ENCODE peak calls at places on chromosome 4, in six cellular contexts. K is HT1080, H is KBM-7, S is GM12865, D is anterior cingulate cortex, G is hepatic stellate cell. Q is an unnamed sample.

GRCh38 chr4:106287353-106287969 is 28.5 kb downstream of the TBCK start:
- DNase-seq in G (peak), D (no peak), H (peak), S (no peak), K (peak), Q (no peak)

GRCh38 chr4:24655971-24656370 is 71.6 kb upstream of the DHX15 start:
- DNase-seq in S (no peak), H (peak), K (no peak), G (no peak), D (no peak), Q (no peak)

GRCh38 chr4:3297066-3297859 is 4.4 kb downstream of the RGS12 start:
- DNase-seq in H (no peak), K (no peak), D (no peak), G (no peak), S (no peak), Q (no peak)

GRCh38 chr4:154527308-154527707 is 22.9 kb downstream of the PLRG1 start:
- DNase-seq in H (no peak), G (no peak), S (no peak), K (no peak), D (no peak), Q (no peak)

GRCh38 chr4:118351851-118352827 is 664 bp downstream of the PRSS12 start:
- DNase-seq in D (no peak), H (peak), K (no peak), S (peak), G (peak), Q (no peak)

GRCh38 chr4:70901984-70902576 is at the start of gene MOB1B:
- DNase-seq in K (peak), G (peak), D (peak), H (peak), S (peak), Q (peak)

GRCh38 chr4:153160856-153161598 is 43.2 kb upstream of the TRIM2 start:
- DNase-seq in S (no peak), D (no peak), K (no peak), H (no peak), G (no peak), Q (no peak)

GRCh38 chr4:147094228-147094627 is 148.6 kb upstream of the TTC29 start:
- DNase-seq in H (no peak), G (no peak), K (no peak), D (no peak), S (no peak), Q (no peak)

GRCh38 chr4:106201373-106201772 is 114.6 kb downstream of the TBCK start:
- DNase-seq in D (no peak), H (peak), S (no peak), K (no peak), G (no peak), Q (no peak)

GRCh38 chr4:127782275-127783025 is at the start of gene HSPA4L:
- DNase-seq in S (peak), G (peak), H (peak), D (peak), K (no peak), Q (peak)

GRCh38 chr4:101689220-101689619 is 101.3 kb upstream of the BANK1 start:
- DNase-seq in D (no peak), H (no peak), S (no peak), G (no peak), K (no peak), Q (no peak)

GRCh38 chr4:152535236-152535902 is 523 bp downstream of the FBXW7 start:
- DNase-seq in S (no peak), H (no peak), G (peak), K (no peak), D (no peak), Q (no peak)

GRCh38 chr4:69753666-69754065 is 6.8 kb downstream of the SULT1B1 start:
- DNase-seq in K (no peak), G (no peak), H (no peak), S (no peak), D (no peak), Q (no peak)

GRCh38 chr4:162793571-162793970 is 373.1 kb downstream of the NAF1 start:
- DNase-seq in D (no peak), H (no peak), S (no peak), K (no peak), G (no peak), Q (no peak)